ENCODE peak calls at places on chromosomes 16 and 17, in nine cellular contexts. One of them, this sample, is unnamed. For H3K4me1, the result is how much of the 10 kb centered on the place peaks cover.

GRCh38 chr17:2695243-2695960 is 16.2 kb downstream of the CLUH start:
- DNase-seq in tibial nerve: no peak
- DNase-seq in A549: no peak
- DNase-seq in stomach: peak
- DNase-seq in K562: peak
- DNase-seq in esophagus muscularis mucosa: no peak
- DNase-seq in upper lobe of left lung: peak
- DNase-seq in suprapubic skin: no peak
- DNase-seq in transverse colon: peak
- DNase-seq in this sample: no peak

GRCh38 chr16:74275031-74275636 is 21.5 kb upstream of the PSMD7 start:
- DNase-seq in tibial nerve: no peak
- DNase-seq in A549: peak
- DNase-seq in stomach: no peak
- DNase-seq in K562: peak
- DNase-seq in esophagus muscularis mucosa: no peak
- DNase-seq in upper lobe of left lung: no peak
- DNase-seq in suprapubic skin: no peak
- DNase-seq in transverse colon: no peak
- DNase-seq in this sample: no peak

GRCh38 chr16:2501938-2502900 is 11.5 kb upstream of the ATP6V0C start:
- DNase-seq in tibial nerve: no peak
- DNase-seq in A549: no peak
- DNase-seq in stomach: no peak
- DNase-seq in K562: no peak
- DNase-seq in esophagus muscularis mucosa: no peak
- DNase-seq in upper lobe of left lung: peak
- DNase-seq in suprapubic skin: no peak
- DNase-seq in transverse colon: no peak
- DNase-seq in this sample: no peak

GRCh38 chr16:1557576-1557975 is 24.1 kb downstream of the TMEM204 start:
- DNase-seq in tibial nerve: no peak
- DNase-seq in A549: no peak
- DNase-seq in stomach: no peak
- DNase-seq in K562: no peak
- DNase-seq in esophagus muscularis mucosa: no peak
- DNase-seq in upper lobe of left lung: no peak
- DNase-seq in suprapubic skin: no peak
- DNase-seq in transverse colon: no peak
- DNase-seq in this sample: no peak

GRCh38 chr16:2024026-2024425 is 2.7 kb upstream of the NHERF2 start:
- DNase-seq in tibial nerve: no peak
- DNase-seq in A549: no peak
- DNase-seq in stomach: no peak
- DNase-seq in K562: no peak
- DNase-seq in esophagus muscularis mucosa: no peak
- DNase-seq in upper lobe of left lung: no peak
- DNase-seq in suprapubic skin: no peak
- DNase-seq in transverse colon: no peak
- DNase-seq in this sample: no peak

GRCh38 chr16:28258571-28258970 is 33.8 kb upstream of the SBK1 start:
- DNase-seq in tibial nerve: no peak
- DNase-seq in A549: no peak
- DNase-seq in stomach: peak
- DNase-seq in K562: no peak
- DNase-seq in esophagus muscularis mucosa: no peak
- DNase-seq in upper lobe of left lung: peak
- DNase-seq in suprapubic skin: no peak
- DNase-seq in transverse colon: no peak
- DNase-seq in this sample: no peak

GRCh38 chr16:86396918-86397317 is 113.4 kb upstream of the FOXF1 start:
- DNase-seq in tibial nerve: no peak
- DNase-seq in A549: no peak
- DNase-seq in stomach: no peak
- DNase-seq in K562: no peak
- DNase-seq in esophagus muscularis mucosa: no peak
- DNase-seq in upper lobe of left lung: no peak
- DNase-seq in suprapubic skin: no peak
- DNase-seq in transverse colon: peak
- DNase-seq in this sample: no peak

GRCh38 chr17:3877220-3877619 is 15.6 kb downstream of the CAMKK1 start:
- DNase-seq in tibial nerve: no peak
- DNase-seq in A549: no peak
- DNase-seq in stomach: no peak
- DNase-seq in K562: no peak
- DNase-seq in esophagus muscularis mucosa: no peak
- DNase-seq in upper lobe of left lung: no peak
- DNase-seq in suprapubic skin: no peak
- DNase-seq in transverse colon: no peak
- DNase-seq in this sample: no peak

GRCh38 chr17:37480427-37480826 is 9.3 kb upstream of the DUSP14 start:
- DNase-seq in tibial nerve: no peak
- DNase-seq in A549: no peak
- DNase-seq in stomach: no peak
- DNase-seq in K562: no peak
- DNase-seq in esophagus muscularis mucosa: no peak
- DNase-seq in upper lobe of left lung: no peak
- DNase-seq in suprapubic skin: no peak
- DNase-seq in transverse colon: no peak
- DNase-seq in this sample: no peak

GRCh38 chr16:7914738-7915137 is 582.1 kb downstream of the RBFOX1 start:
- DNase-seq in tibial nerve: no peak
- DNase-seq in A549: no peak
- DNase-seq in stomach: no peak
- DNase-seq in K562: no peak
- DNase-seq in esophagus muscularis mucosa: no peak
- DNase-seq in upper lobe of left lung: no peak
- DNase-seq in suprapubic skin: no peak
- DNase-seq in transverse colon: no peak
- DNase-seq in this sample: no peak

GRCh38 chr17:13027246-13027645 is 9.4 kb upstream of the ELAC2 start:
- DNase-seq in tibial nerve: no peak
- DNase-seq in A549: no peak
- DNase-seq in stomach: no peak
- DNase-seq in K562: no peak
- DNase-seq in esophagus muscularis mucosa: no peak
- DNase-seq in upper lobe of left lung: no peak
- DNase-seq in suprapubic skin: no peak
- DNase-seq in transverse colon: no peak
- DNase-seq in this sample: no peak

GRCh38 chr17:13025687-13026086 is 7.9 kb upstream of the ELAC2 start:
- DNase-seq in tibial nerve: no peak
- DNase-seq in A549: no peak
- DNase-seq in stomach: no peak
- DNase-seq in K562: no peak
- DNase-seq in esophagus muscularis mucosa: no peak
- DNase-seq in upper lobe of left lung: no peak
- DNase-seq in suprapubic skin: no peak
- DNase-seq in transverse colon: no peak
- DNase-seq in this sample: no peak

GRCh38 chr17:13025264-13025627 is 7.4 kb upstream of the ELAC2 start:
- DNase-seq in tibial nerve: no peak
- DNase-seq in A549: no peak
- DNase-seq in stomach: no peak
- DNase-seq in K562: no peak
- DNase-seq in esophagus muscularis mucosa: no peak
- DNase-seq in upper lobe of left lung: no peak
- DNase-seq in suprapubic skin: no peak
- DNase-seq in transverse colon: no peak
- DNase-seq in this sample: no peak

GRCh38 chr17:13024033-13024432 is 6.2 kb upstream of the ELAC2 start:
- DNase-seq in tibial nerve: no peak
- DNase-seq in A549: peak
- DNase-seq in stomach: no peak
- DNase-seq in K562: no peak
- DNase-seq in esophagus muscularis mucosa: no peak
- DNase-seq in upper lobe of left lung: no peak
- DNase-seq in suprapubic skin: no peak
- DNase-seq in transverse colon: no peak
- DNase-seq in this sample: no peak

DNA sequence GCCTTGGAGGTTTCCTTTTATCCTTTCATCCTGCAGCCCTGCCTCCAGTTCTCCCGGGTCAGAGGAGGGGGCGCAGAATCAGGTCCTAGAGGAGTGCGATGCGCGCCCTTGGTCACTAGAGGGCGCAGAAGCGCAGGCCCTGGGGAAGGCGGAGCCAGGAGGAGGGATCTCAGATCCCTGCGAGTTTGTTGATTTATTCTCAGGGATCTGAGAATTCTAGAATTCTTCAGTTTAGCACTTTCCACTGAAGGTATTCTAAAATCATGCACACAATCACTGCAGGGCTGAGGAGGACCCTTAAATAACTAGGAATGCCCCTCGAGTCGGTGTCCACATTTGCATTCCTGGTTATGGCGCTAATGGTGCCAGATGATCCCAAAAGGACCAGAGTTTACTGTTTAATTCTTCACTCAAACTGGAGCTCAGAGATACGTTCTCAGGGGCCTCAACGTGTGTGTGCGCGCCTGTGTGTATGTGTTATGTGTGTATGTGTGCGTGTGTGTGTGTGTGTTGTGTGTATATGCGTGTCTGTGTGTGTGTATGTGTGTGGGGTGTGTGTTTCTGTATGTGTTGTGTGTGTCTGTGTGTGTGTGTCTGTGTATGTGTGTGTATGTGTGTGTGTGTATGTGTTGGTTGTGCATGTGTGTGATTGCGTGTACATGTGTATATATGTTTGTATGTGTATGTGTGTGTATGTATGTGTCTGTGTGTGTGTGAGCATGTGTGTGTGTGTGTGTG is 6.9 kb upstream of the ELAC2 start:
- DNase-seq in tibial nerve: no peak
- DNase-seq in A549: peak
- DNase-seq in stomach: peak
- DNase-seq in K562: peak
- DNase-seq in esophagus muscularis mucosa: no peak
- DNase-seq in upper lobe of left lung: peak
- DNase-seq in suprapubic skin: peak
- DNase-seq in transverse colon: peak
- DNase-seq in this sample: peak
- TF ChIP-seq EP300 in tibial nerve: no peak
- TF ChIP-seq EP300 in A549: no peak
- TF ChIP-seq EP300 in stomach: no peak
- TF ChIP-seq EP300 in K562: no peak
- TF ChIP-seq EP300 in esophagus muscularis mucosa: no peak
- TF ChIP-seq EP300 in upper lobe of left lung: no peak
- TF ChIP-seq EP300 in suprapubic skin: no peak
- TF ChIP-seq EP300 in transverse colon: no peak
- TF ChIP-seq EP300 in this sample: no peak

GRCh38 chr16:14333361-14333760 is 262.2 kb downstream of the MRTFB start:
- DNase-seq in tibial nerve: no peak
- DNase-seq in A549: no peak
- DNase-seq in stomach: no peak
- DNase-seq in K562: no peak
- DNase-seq in esophagus muscularis mucosa: no peak
- DNase-seq in upper lobe of left lung: no peak
- DNase-seq in suprapubic skin: no peak
- DNase-seq in transverse colon: no peak
- DNase-seq in this sample: no peak
- H3K4me1 ChIP-seq in tibial nerve: under half
- H3K4me1 ChIP-seq in A549: under half
- H3K4me1 ChIP-seq in stomach: under half
- H3K4me1 ChIP-seq in K562: under half
- H3K4me1 ChIP-seq in esophagus muscularis mucosa: under half
- H3K4me1 ChIP-seq in upper lobe of left lung: under half
- H3K4me1 ChIP-seq in suprapubic skin: under half
- H3K4me1 ChIP-seq in transverse colon: under half
- H3K4me1 ChIP-seq in this sample: under half

DNA sequence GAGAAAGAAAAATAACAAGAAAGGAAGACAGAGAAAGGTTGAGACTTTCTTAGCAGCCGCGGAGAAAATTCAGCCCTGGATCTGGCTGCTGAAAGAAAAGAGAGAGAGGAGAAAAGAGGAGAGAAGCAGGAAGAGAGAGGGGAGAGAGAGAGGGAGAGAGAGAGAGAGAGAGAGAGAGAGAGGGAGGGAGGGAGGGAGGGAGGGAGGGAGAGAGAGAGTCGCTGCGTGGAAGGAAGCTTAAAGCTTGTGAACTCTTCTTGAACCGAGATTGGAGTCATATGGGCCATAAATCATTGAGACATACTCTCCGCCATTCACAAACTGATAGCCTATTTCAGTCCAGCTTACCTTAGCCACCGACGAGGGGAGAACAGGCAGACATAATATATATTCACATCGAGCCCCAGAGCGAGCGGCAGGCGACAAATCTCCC is 10.3 kb upstream of the HOXB2 start:
- DNase-seq in tibial nerve: no peak
- DNase-seq in A549: peak
- DNase-seq in stomach: no peak
- DNase-seq in K562: peak
- DNase-seq in esophagus muscularis mucosa: no peak
- DNase-seq in upper lobe of left lung: no peak
- DNase-seq in suprapubic skin: no peak
- DNase-seq in transverse colon: no peak
- DNase-seq in this sample: no peak
- H3K27ac ChIP-seq in tibial nerve: peak
- H3K27ac ChIP-seq in A549: peak
- H3K27ac ChIP-seq in stomach: peak
- H3K27ac ChIP-seq in K562: peak
- H3K27ac ChIP-seq in esophagus muscularis mucosa: peak
- H3K27ac ChIP-seq in upper lobe of left lung: peak
- H3K27ac ChIP-seq in suprapubic skin: peak
- H3K27ac ChIP-seq in transverse colon: peak
- H3K27ac ChIP-seq in this sample: no peak

GRCh38 chr17:40373324-40373723 is 8.8 kb upstream of the GJD3 start:
- DNase-seq in tibial nerve: no peak
- DNase-seq in A549: no peak
- DNase-seq in stomach: no peak
- DNase-seq in K562: no peak
- DNase-seq in esophagus muscularis mucosa: no peak
- DNase-seq in upper lobe of left lung: no peak
- DNase-seq in suprapubic skin: no peak
- DNase-seq in transverse colon: no peak
- DNase-seq in this sample: no peak
- TF ChIP-seq EP300 in tibial nerve: no peak
- TF ChIP-seq EP300 in A549: no peak
- TF ChIP-seq EP300 in stomach: no peak
- TF ChIP-seq EP300 in K562: no peak
- TF ChIP-seq EP300 in esophagus muscularis mucosa: no peak
- TF ChIP-seq EP300 in upper lobe of left lung: no peak
- TF ChIP-seq EP300 in suprapubic skin: no peak
- TF ChIP-seq EP300 in transverse colon: no peak
- TF ChIP-seq EP300 in this sample: no peak

This sample was measured in ovary.